ENCODE peak calls at places on chromosomes 6 and 20, in eight cellular contexts. One of them, this sample, is unnamed.

GRCh38 chr6:1757133-1757532 is 147.4 kb downstream of the FOXC1 start:
- DNase-seq in brain microvascular endothelial cell: no peak
- DNase-seq in endodermal cell: no peak
- DNase-seq in OCI-LY7: no peak
- DNase-seq in H9: no peak
- DNase-seq in GM23338: no peak
- DNase-seq in dorsolateral prefrontal cortex: no peak
- DNase-seq in CD4-positive, CD25-positive, alpha-beta regulatory T cell: no peak
- DNase-seq in this sample: no peak

GRCh38 chr6:17027441-17027840 is 74.4 kb upstream of the STMND1 start:
- DNase-seq in brain microvascular endothelial cell: no peak
- DNase-seq in endodermal cell: no peak
- DNase-seq in OCI-LY7: no peak
- DNase-seq in H9: no peak
- DNase-seq in GM23338: no peak
- DNase-seq in dorsolateral prefrontal cortex: no peak
- DNase-seq in CD4-positive, CD25-positive, alpha-beta regulatory T cell: no peak
- DNase-seq in this sample: no peak

GRCh38 chr20:60009826-60010616 is 51.8 kb downstream of the CDH26 start:
- DNase-seq in brain microvascular endothelial cell: no peak
- DNase-seq in endodermal cell: peak; percentile 69
- DNase-seq in OCI-LY7: no peak
- DNase-seq in H9: peak; percentile 53
- DNase-seq in GM23338: peak; percentile 79
- DNase-seq in dorsolateral prefrontal cortex: no peak
- DNase-seq in CD4-positive, CD25-positive, alpha-beta regulatory T cell: no peak
- DNase-seq in this sample: no peak

GRCh38 chr6:11983306-11983705 is 28.8 kb upstream of the HIVEP1 start:
- DNase-seq in brain microvascular endothelial cell: no peak
- DNase-seq in endodermal cell: no peak
- DNase-seq in OCI-LY7: no peak
- DNase-seq in H9: no peak
- DNase-seq in GM23338: no peak
- DNase-seq in dorsolateral prefrontal cortex: no peak
- DNase-seq in CD4-positive, CD25-positive, alpha-beta regulatory T cell: no peak
- DNase-seq in this sample: no peak

GRCh38 chr20:8021541-8022269 is 2.1 kb upstream of the TMX4 start:
- DNase-seq in brain microvascular endothelial cell: no peak
- DNase-seq in endodermal cell: no peak
- DNase-seq in OCI-LY7: no peak
- DNase-seq in H9: no peak
- DNase-seq in GM23338: no peak
- DNase-seq in dorsolateral prefrontal cortex: no peak
- DNase-seq in CD4-positive, CD25-positive, alpha-beta regulatory T cell: no peak
- DNase-seq in this sample: no peak

GRCh38 chr6:127855542-127856159 is 45.2 kb downstream of the THEMIS start:
- DNase-seq in brain microvascular endothelial cell: peak; percentile 54
- DNase-seq in endodermal cell: peak; percentile 62
- DNase-seq in OCI-LY7: no peak
- DNase-seq in H9: no peak
- DNase-seq in GM23338: peak; percentile 49
- DNase-seq in dorsolateral prefrontal cortex: no peak
- DNase-seq in CD4-positive, CD25-positive, alpha-beta regulatory T cell: peak; percentile 64
- DNase-seq in this sample: no peak

GRCh38 chr20:6765469-6766058 is 1.9 kb upstream of the BMP2 start:
- DNase-seq in brain microvascular endothelial cell: peak; percentile 27
- DNase-seq in endodermal cell: no peak
- DNase-seq in OCI-LY7: peak; percentile 43
- DNase-seq in H9: no peak
- DNase-seq in GM23338: peak; percentile 59
- DNase-seq in dorsolateral prefrontal cortex: no peak
- DNase-seq in CD4-positive, CD25-positive, alpha-beta regulatory T cell: peak; percentile 44
- DNase-seq in this sample: no peak

GRCh38 chr6:152458648-152459047 is 178.5 kb downstream of the SYNE1 start:
- DNase-seq in brain microvascular endothelial cell: peak; percentile 25
- DNase-seq in endodermal cell: no peak
- DNase-seq in OCI-LY7: no peak
- DNase-seq in H9: no peak
- DNase-seq in GM23338: no peak
- DNase-seq in dorsolateral prefrontal cortex: no peak
- DNase-seq in CD4-positive, CD25-positive, alpha-beta regulatory T cell: no peak
- DNase-seq in this sample: no peak

GRCh38 chr6:120122401-120122800 is 772.8 kb upstream of the MAN1A1 start:
- DNase-seq in brain microvascular endothelial cell: no peak
- DNase-seq in endodermal cell: no peak
- DNase-seq in OCI-LY7: no peak
- DNase-seq in H9: no peak
- DNase-seq in GM23338: no peak
- DNase-seq in dorsolateral prefrontal cortex: no peak
- DNase-seq in CD4-positive, CD25-positive, alpha-beta regulatory T cell: no peak
- DNase-seq in this sample: no peak

GRCh38 chr6:35907750-35908149 is 13.1 kb downstream of the SRPK1 start:
- DNase-seq in brain microvascular endothelial cell: no peak
- DNase-seq in endodermal cell: no peak
- DNase-seq in OCI-LY7: no peak
- DNase-seq in H9: no peak
- DNase-seq in GM23338: no peak
- DNase-seq in dorsolateral prefrontal cortex: no peak
- DNase-seq in CD4-positive, CD25-positive, alpha-beta regulatory T cell: no peak
- DNase-seq in this sample: no peak

GRCh38 chr6:169935348-169935718 is 183.9 kb downstream of the ERMARD start:
- DNase-seq in brain microvascular endothelial cell: no peak
- DNase-seq in endodermal cell: no peak
- DNase-seq in OCI-LY7: no peak
- DNase-seq in H9: no peak
- DNase-seq in GM23338: no peak
- DNase-seq in dorsolateral prefrontal cortex: no peak
- DNase-seq in CD4-positive, CD25-positive, alpha-beta regulatory T cell: no peak
- DNase-seq in this sample: no peak

GRCh38 chr6:148523051-148523450 is 180.4 kb downstream of the SASH1 start:
- DNase-seq in brain microvascular endothelial cell: peak; percentile 85
- DNase-seq in endodermal cell: no peak
- DNase-seq in OCI-LY7: no peak
- DNase-seq in H9: no peak
- DNase-seq in GM23338: no peak
- DNase-seq in dorsolateral prefrontal cortex: no peak
- DNase-seq in CD4-positive, CD25-positive, alpha-beta regulatory T cell: no peak
- DNase-seq in this sample: no peak

GRCh38 chr6:148523551-148523950 is 180.9 kb downstream of the SASH1 start:
- DNase-seq in brain microvascular endothelial cell: no peak
- DNase-seq in endodermal cell: no peak
- DNase-seq in OCI-LY7: no peak
- DNase-seq in H9: no peak
- DNase-seq in GM23338: no peak
- DNase-seq in dorsolateral prefrontal cortex: no peak
- DNase-seq in CD4-positive, CD25-positive, alpha-beta regulatory T cell: no peak
- DNase-seq in this sample: no peak

GRCh38 chr6:148521158-148521557 is 178.5 kb downstream of the SASH1 start:
- DNase-seq in brain microvascular endothelial cell: no peak
- DNase-seq in endodermal cell: no peak
- DNase-seq in OCI-LY7: peak; percentile 18
- DNase-seq in H9: no peak
- DNase-seq in GM23338: no peak
- DNase-seq in dorsolateral prefrontal cortex: no peak
- DNase-seq in CD4-positive, CD25-positive, alpha-beta regulatory T cell: no peak
- DNase-seq in this sample: no peak

GRCh38 chr6:148520109-148520841 is 177.6 kb downstream of the SASH1 start:
- DNase-seq in brain microvascular endothelial cell: no peak
- DNase-seq in endodermal cell: no peak
- DNase-seq in OCI-LY7: peak; percentile 85
- DNase-seq in H9: no peak
- DNase-seq in GM23338: no peak
- DNase-seq in dorsolateral prefrontal cortex: no peak
- DNase-seq in CD4-positive, CD25-positive, alpha-beta regulatory T cell: no peak
- DNase-seq in this sample: no peak

GRCh38 chr6:148521586-148521985 is 178.9 kb downstream of the SASH1 start:
- DNase-seq in brain microvascular endothelial cell: no peak
- DNase-seq in endodermal cell: no peak
- DNase-seq in OCI-LY7: no peak
- DNase-seq in H9: no peak
- DNase-seq in GM23338: no peak
- DNase-seq in dorsolateral prefrontal cortex: no peak
- DNase-seq in CD4-positive, CD25-positive, alpha-beta regulatory T cell: peak; percentile 3
- DNase-seq in this sample: no peak
- H3K27ac ChIP-seq in brain microvascular endothelial cell: peak overlapping the region; percentile 100
- H3K27ac ChIP-seq in endodermal cell: peak overlapping the region; percentile 67
- H3K27ac ChIP-seq in OCI-LY7: no peak overlapping the region
- H3K27ac ChIP-seq in H9: no peak overlapping the region
- H3K27ac ChIP-seq in GM23338: no peak overlapping the region
- H3K27ac ChIP-seq in dorsolateral prefrontal cortex: peak overlapping the region; percentile 86
- H3K27ac ChIP-seq in CD4-positive, CD25-positive, alpha-beta regulatory T cell: no peak overlapping the region
- H3K27ac ChIP-seq in this sample: peak overlapping the region; percentile 11

GRCh38 chr20:56359212-56360132 is 698 bp downstream of the FAM210B start:
- DNase-seq in brain microvascular endothelial cell: peak; percentile 69
- DNase-seq in endodermal cell: peak; percentile 69
- DNase-seq in OCI-LY7: no peak
- DNase-seq in H9: peak; percentile 39
- DNase-seq in GM23338: peak; percentile 54
- DNase-seq in dorsolateral prefrontal cortex: no peak
- DNase-seq in CD4-positive, CD25-positive, alpha-beta regulatory T cell: peak; percentile 25
- DNase-seq in this sample: peak; percentile 31

GRCh38 chr20:56362833-56363413 is 4.1 kb downstream of the FAM210B start:
- DNase-seq in brain microvascular endothelial cell: no peak
- DNase-seq in endodermal cell: no peak
- DNase-seq in OCI-LY7: no peak
- DNase-seq in H9: peak; percentile 44
- DNase-seq in GM23338: peak; percentile 31
- DNase-seq in dorsolateral prefrontal cortex: no peak
- DNase-seq in CD4-positive, CD25-positive, alpha-beta regulatory T cell: no peak
- DNase-seq in this sample: no peak

GRCh38 chr20:56361888-56362287 is 3.1 kb downstream of the FAM210B start:
- DNase-seq in brain microvascular endothelial cell: no peak
- DNase-seq in endodermal cell: no peak
- DNase-seq in OCI-LY7: no peak
- DNase-seq in H9: no peak
- DNase-seq in GM23338: no peak
- DNase-seq in dorsolateral prefrontal cortex: no peak
- DNase-seq in CD4-positive, CD25-positive, alpha-beta regulatory T cell: no peak
- DNase-seq in this sample: no peak

GRCh38 chr20:56360133-56360898 is 1.5 kb downstream of the FAM210B start:
- DNase-seq in brain microvascular endothelial cell: no peak
- DNase-seq in endodermal cell: no peak
- DNase-seq in OCI-LY7: no peak
- DNase-seq in H9: no peak
- DNase-seq in GM23338: no peak
- DNase-seq in dorsolateral prefrontal cortex: no peak
- DNase-seq in CD4-positive, CD25-positive, alpha-beta regulatory T cell: no peak
- DNase-seq in this sample: no peak

GRCh38 chr20:56360899-56361199 is 2.1 kb downstream of the FAM210B start:
- DNase-seq in brain microvascular endothelial cell: no peak
- DNase-seq in endodermal cell: no peak
- DNase-seq in OCI-LY7: no peak
- DNase-seq in H9: no peak
- DNase-seq in GM23338: no peak
- DNase-seq in dorsolateral prefrontal cortex: no peak
- DNase-seq in CD4-positive, CD25-positive, alpha-beta regulatory T cell: no peak
- DNase-seq in this sample: no peak
- H3K27ac ChIP-seq in brain microvascular endothelial cell: no peak overlapping the region
- H3K27ac ChIP-seq in endodermal cell: no peak overlapping the region
- H3K27ac ChIP-seq in OCI-LY7: no peak overlapping the region
- H3K27ac ChIP-seq in H9: no peak overlapping the region
- H3K27ac ChIP-seq in GM23338: no peak overlapping the region
- H3K27ac ChIP-seq in dorsolateral prefrontal cortex: no peak overlapping the region
- H3K27ac ChIP-seq in CD4-positive, CD25-positive, alpha-beta regulatory T cell: no peak overlapping the region
- H3K27ac ChIP-seq in this sample: no peak overlapping the region

DNA sequence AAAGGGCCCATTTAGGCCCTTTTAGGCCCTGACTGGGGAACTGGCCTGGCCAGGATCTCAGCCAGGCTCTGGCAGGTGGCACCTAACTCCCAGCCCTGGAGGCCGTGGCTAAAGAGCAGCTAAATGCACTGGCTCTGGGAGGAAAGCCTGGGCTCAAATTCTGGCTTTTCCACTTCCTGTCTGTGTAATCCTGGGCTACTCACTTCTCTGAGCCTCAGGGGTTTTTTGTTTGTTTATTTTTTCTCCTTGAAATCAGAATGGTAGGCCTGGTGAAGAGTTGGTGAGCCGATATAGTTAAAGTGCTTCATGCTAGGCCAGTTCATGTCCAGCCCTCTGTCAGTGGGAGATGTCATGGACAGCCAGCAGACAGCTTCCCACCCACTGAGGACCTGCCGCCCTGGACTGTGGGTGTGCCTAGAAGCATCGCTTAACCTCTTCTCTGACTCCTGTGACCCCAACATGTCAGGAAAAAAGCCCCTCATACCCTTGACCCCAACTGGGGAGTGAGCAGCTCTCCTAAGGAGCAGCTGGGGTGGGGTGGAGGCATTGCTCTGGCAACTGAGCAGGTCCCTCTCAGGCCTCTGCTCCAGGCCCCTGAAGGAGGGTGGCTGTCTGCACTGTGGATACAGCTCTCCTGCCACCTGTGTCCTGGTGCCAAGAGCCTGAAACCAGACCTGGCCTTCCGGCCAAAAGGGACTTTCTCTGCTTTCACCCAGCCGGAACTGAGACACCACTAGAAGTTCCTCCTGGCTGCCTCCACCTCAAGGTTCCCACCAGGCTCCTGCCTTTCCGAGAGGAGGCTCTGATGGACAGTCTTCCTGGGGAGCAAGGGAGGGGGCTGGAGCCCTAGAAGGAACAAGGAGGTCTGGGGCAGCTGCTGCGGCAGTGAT is 57.2 kb upstream of the MYL9 start:
- DNase-seq in brain microvascular endothelial cell: no peak
- DNase-seq in endodermal cell: no peak
- DNase-seq in OCI-LY7: no peak
- DNase-seq in H9: no peak
- DNase-seq in GM23338: no peak
- DNase-seq in dorsolateral prefrontal cortex: no peak
- DNase-seq in CD4-positive, CD25-positive, alpha-beta regulatory T cell: no peak
- DNase-seq in this sample: no peak
- H3K27ac ChIP-seq in brain microvascular endothelial cell: peak overlapping the region; percentile 30
- H3K27ac ChIP-seq in endodermal cell: no peak overlapping the region
- H3K27ac ChIP-seq in OCI-LY7: no peak overlapping the region
- H3K27ac ChIP-seq in H9: no peak overlapping the region
- H3K27ac ChIP-seq in GM23338: no peak overlapping the region
- H3K27ac ChIP-seq in dorsolateral prefrontal cortex: peak overlapping the region; percentile 48
- H3K27ac ChIP-seq in CD4-positive, CD25-positive, alpha-beta regulatory T cell: no peak overlapping the region
- H3K27ac ChIP-seq in this sample: peak overlapping the region; percentile 25

DNA sequence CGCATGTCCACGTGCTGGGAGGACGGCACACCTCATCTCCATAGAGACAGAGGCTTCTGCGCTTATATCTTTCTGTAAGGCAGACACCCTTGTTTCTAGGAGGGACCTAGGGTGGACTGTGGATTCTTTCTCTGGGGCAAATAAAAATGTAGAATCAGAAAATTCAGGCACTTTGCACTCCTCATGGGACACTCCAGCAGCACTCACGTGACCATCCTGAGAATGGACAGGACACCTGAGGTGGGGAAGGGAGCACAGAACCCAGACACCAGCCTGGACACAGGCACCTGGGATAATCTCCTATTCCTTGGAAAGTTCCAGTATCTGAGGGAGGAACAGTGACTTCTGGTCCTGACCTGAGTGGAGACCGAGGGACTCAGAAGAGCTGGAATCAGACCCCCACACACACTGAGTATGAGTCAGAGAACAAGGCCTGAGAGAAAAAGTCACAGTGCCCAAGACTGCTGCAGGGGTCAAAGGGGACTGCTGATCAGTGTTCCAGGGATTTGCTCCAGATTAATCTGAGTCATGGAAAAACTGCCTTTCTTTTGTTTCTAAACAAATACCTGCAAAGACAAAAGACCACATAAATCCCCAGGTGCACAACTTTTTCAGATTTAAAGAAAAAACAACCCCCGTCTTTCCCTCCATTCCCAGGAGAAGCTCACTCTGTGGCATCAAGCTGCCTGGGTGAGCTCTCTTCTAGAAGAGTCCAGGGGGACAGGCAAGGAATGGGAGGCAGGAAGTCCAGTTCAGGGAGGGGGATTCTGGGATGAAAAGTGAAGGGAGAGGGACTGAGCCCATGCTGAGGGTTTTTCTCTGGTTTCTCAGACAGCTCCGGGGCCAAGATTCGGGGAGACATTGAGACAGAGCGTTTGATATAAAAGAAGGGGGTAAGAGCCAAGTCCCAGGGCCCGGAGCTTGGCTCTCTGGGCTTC is 35.6 kb upstream of the MICB start:
- DNase-seq in brain microvascular endothelial cell: no peak
- DNase-seq in endodermal cell: no peak
- DNase-seq in OCI-LY7: no peak
- DNase-seq in H9: no peak
- DNase-seq in GM23338: no peak
- DNase-seq in dorsolateral prefrontal cortex: no peak
- DNase-seq in CD4-positive, CD25-positive, alpha-beta regulatory T cell: no peak
- DNase-seq in this sample: no peak
- H3K27ac ChIP-seq in brain microvascular endothelial cell: no peak overlapping the region
- H3K27ac ChIP-seq in endodermal cell: no peak overlapping the region
- H3K27ac ChIP-seq in OCI-LY7: no peak overlapping the region
- H3K27ac ChIP-seq in H9: no peak overlapping the region
- H3K27ac ChIP-seq in GM23338: no peak overlapping the region
- H3K27ac ChIP-seq in dorsolateral prefrontal cortex: no peak overlapping the region
- H3K27ac ChIP-seq in CD4-positive, CD25-positive, alpha-beta regulatory T cell: peak overlapping the region; percentile 94
- H3K27ac ChIP-seq in this sample: no peak overlapping the region

This sample was measured in epithelial cell of prostate.